ENCODE peak calls at places on chromosomes 16 and 17, in five cellular contexts. K, X, B, S and V are unnamed samples. For H3K9me2 and H3K4me1, the result is how much of the 10 kb centered on the place peaks cover.

GRCh38 chr16:49699718-49700117 is 156.2 kb downstream of the ZNF423 start:
- DNase-seq in B (no peak), X (no peak), S (no peak), K (no peak), V (no peak)

GRCh38 chr16:23014592-23014991 is 134.7 kb downstream of the USP31 start:
- DNase-seq in X (no peak), S (no peak), K (no peak), B (peak), V (no peak)

GRCh38 chr16:11328172-11329079 is 16.8 kb upstream of the RMI2 start:
- DNase-seq in K (peak), X (peak), S (peak), B (peak), V (peak)

GRCh38 chr17:68238488-68238887 is 9.4 kb upstream of the AMZ2 start:
- DNase-seq in S (no peak), K (no peak), B (no peak), X (peak), V (no peak)

GRCh38 chr17:8332688-8333087 is 7.0 kb upstream of the ODF4 start:
- DNase-seq in K (no peak), X (no peak), B (no peak), S (no peak), V (peak)

GRCh38 chr17:39937462-39937861 is 9.9 kb downstream of the LRRC3C start:
- DNase-seq in K (no peak), X (no peak), S (no peak), B (no peak), V (no peak)

GRCh38 chr16:31010539-31010938 is at the start of gene STX1B:
- DNase-seq in K (no peak), S (no peak), B (peak), X (no peak), V (no peak)

GRCh38 chr17:7020894-7021664 is 1.8 kb upstream of the BCL6B start:
- DNase-seq in X (no peak), K (no peak), B (no peak), S (no peak), V (no peak)

GRCh38 chr17:44585315-44585714 is 28.0 kb downstream of the FZD2 start:
- DNase-seq in B (no peak), S (no peak), K (no peak), X (no peak), V (no peak)

GRCh38 chr17:2337152-2337810 is at the start of gene SGSM2:
- DNase-seq in X (peak), B (peak), K (peak), S (peak), V (peak)

DNA sequence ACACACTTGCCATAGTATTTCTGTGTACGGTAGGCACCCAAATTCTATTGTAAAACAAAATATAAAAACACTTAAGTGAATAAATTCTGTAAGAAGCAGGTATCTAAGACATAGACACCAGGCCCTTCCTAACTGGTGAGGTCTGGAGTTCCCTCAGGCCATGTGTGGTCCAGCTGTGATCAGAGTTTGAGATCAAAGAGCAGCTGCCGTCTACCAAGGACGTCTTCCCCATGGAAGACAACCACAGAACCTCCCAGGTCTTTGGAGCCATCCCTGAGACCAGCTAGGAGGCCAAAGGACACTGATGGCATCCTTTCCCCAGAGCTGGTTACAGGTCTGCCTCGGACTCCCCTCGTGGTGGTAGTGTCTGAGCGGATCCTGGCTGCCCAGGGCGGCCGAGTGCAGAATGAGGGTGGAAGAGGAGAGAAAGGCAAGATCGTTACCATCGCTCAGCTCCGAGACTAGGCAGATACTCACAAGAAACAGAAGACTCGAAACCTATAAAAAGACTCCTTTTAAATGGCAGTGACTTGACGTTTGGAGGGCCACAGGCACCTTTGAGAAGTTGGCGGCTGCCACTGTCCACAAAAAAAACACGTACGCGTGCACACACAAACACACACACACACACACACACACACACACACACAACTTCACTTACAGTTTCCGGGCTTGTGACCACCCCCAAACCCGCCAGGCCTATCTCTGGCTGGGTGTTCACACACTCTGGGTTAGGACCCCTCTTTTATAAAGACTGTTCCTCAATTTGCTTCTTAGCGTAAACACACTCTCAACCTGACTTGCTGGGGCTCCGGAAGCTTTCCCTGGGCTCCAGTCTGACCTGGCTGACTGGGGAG is 7.5 kb downstream of the TIMP2 start:
- DNase-seq in X (no peak), B (no peak), S (no peak), K (no peak), V (no peak)
- H3K9me2 ChIP-seq in X (under half), B (under half), S (under half), K (under half), V (under half)

DNA sequence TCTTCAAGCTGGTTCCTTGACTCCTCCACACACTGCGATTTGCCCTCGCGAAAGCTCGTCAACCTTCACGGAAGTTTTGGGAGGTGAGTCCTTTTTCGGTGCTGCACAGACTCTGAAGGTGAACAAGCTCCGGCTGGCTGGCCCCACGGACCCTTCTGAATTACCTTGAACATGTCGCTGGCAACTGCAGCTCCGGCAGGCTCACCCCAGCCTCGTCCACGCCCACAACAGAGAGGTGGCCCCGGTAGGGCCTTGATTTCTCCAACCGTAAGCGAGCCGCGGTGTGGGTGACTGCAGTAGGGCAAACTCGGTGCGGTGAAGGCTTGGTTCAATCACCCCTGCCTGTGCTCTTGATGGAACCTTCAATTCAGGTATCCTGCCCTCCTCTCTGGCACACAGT is 1020.7 kb upstream of the GOT2 start:
- DNase-seq in S (no peak), K (no peak), X (no peak), B (no peak), V (no peak)
- H3K4me1 ChIP-seq in S (under half), K (under half), X (under half), B (under half), V (under half)

GRCh38 chr16:14302399-14303181 is 231.5 kb downstream of the MRTFB start:
- DNase-seq in K (peak), B (peak), X (no peak), S (peak), V (no peak)

GRCh38 chr16:14302031-14302398 is 230.9 kb downstream of the MRTFB start:
- DNase-seq in S (peak), K (peak), B (peak), X (peak), V (peak)

GRCh38 chr16:14304891-14305459 is 233.9 kb downstream of the MRTFB start:
- DNase-seq in X (no peak), S (no peak), K (no peak), B (no peak), V (no peak)

GRCh38 chr16:14303182-14303618 is 232.1 kb downstream of the MRTFB start:
- DNase-seq in S (no peak), X (no peak), B (peak), K (no peak), V (no peak)

GRCh38 chr16:14303654-14304394 is 232.7 kb downstream of the MRTFB start:
- DNase-seq in B (peak), S (peak), K (peak), X (no peak), V (no peak)
- H3K9me2 ChIP-seq in B (under half), S (under half), K (under half), X (under half), V (under half)

DNA sequence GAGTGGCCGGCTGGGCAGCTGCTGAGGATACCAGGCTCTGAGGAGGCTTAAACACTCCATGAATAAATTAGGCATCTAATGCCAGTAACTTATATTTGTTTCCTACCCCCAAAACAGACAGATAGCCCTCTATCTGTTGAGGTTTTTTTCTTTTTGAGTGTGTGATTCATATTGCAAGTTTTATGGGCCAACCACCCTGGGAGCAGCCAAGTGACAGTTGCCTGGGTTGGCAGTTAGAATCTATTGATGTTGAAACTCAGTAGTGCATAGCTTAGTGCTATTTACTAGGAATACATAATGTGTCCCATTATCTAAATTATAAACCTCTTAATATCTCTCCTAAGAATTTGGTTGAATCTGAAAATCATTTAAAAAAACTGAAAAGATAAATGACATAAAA is 397.4 kb downstream of the CA10 start:
- DNase-seq in K (no peak), X (no peak), S (no peak), B (no peak), V (no peak)
- H3K4me1 ChIP-seq in K (under half), X (under half), S (under half), B (under half), V (under half)

GRCh38 chr17:70183508-70183907 is 14.2 kb downstream of the KCNJ2 start:
- DNase-seq in K (no peak), S (no peak), X (no peak), B (no peak), V (no peak)

GRCh38 chr17:70184207-70184606 is 14.9 kb downstream of the KCNJ2 start:
- DNase-seq in S (no peak), K (no peak), B (no peak), X (no peak), V (no peak)

GRCh38 chr17:70184770-70185169 is 15.4 kb downstream of the KCNJ2 start:
- DNase-seq in X (no peak), S (no peak), K (no peak), B (peak), V (peak)

GRCh38 chr17:70187383-70187782 is 18.1 kb downstream of the KCNJ2 start:
- DNase-seq in K (no peak), B (peak), X (no peak), S (no peak), V (peak)

DNA sequence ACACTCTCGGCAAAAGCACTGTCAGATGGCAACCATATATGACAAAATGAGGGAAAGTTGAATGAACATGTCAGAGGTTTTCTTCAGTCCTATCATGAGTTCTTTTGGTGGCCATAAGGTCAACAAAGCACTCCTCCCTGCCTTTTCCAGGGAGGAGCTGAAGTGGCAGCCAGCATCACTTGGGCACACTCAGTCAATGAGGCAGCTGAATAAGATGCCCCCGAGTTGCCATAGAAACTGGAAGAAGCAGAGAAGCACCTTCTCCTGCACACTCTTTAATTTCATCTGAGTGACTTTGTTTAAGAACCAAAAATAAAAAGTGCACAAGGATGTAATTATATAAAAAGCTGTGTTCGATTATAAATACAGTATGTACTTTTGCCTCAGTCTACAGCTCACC is 15.9 kb downstream of the KCNJ2 start:
- DNase-seq in K (no peak), S (no peak), B (no peak), X (no peak), V (no peak)
- H3K9me2 ChIP-seq in K (under half), S (under half), B (under half), X (under half), V (under half)

DNA sequence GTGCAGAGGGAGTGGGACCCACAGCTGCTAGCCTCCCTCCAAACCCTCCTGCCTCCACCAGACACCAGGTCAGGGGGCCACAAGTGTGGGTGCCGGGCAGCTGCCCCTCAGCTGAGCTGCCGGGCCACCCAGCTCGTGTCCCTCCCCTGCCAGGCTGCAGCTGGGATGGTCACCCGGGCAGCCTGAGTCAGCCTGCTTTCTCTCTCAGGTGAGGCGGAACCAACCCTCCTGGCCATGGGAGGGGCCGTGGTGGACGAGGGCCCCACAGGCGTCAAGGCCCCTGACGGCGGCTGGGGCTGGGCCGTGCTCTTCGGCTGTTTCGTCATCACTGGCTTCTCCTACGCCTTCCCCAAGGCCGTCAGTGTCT is 6.9 kb downstream of the SLC16A3 start:
- DNase-seq in S (no peak), K (peak), X (no peak), B (no peak), V (no peak)
- H3K4me1 ChIP-seq in S (under half), K (under half), X (under half), B (under half), V (half or more)

DNA sequence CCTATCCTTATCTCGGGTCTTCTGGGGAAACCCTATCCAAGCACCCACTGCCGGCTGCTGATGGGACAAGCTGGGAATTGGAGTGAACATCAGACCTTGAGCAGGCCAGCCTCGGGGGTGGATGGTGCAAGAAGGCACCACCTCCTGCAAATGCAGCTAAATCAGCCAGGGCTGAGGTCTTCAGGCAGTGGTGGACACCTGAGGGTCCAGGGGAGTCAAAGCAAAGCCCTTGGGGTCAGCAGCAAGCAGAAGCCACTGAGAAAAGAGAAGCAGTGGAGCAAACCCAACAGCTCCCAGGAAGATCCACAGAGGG is 55.4 kb upstream of the ENPP7 start:
- DNase-seq in K (no peak), S (no peak), X (no peak), B (no peak), V (no peak)
- H3K9me2 ChIP-seq in K (under half), S (under half), X (under half), B (under half), V (under half)